ENCODE peak calls at places on chromosomes 12 and 14, in five cellular contexts. One of them, this sample, is unnamed.

GRCh38 chr12:115506822-115507629 is 770.5 kb downstream of the MED13L start:
- DNase-seq in GM12891: no peak
- DNase-seq in K562: no peak
- DNase-seq in HepG2: peak; percentile 79
- DNase-seq in GM12878: no peak
- DNase-seq in this sample: no peak

GRCh38 chr12:78209851-78210493 is 379.3 kb downstream of the NAV3 start:
- DNase-seq in GM12891: no peak
- DNase-seq in HepG2: no peak
- DNase-seq in K562: no peak
- DNase-seq in GM12878: no peak
- DNase-seq in this sample: no peak

GRCh38 chr14:22314183-22314820 is 274.7 kb downstream of the DAD1 start:
- DNase-seq in GM12891: peak; percentile 28
- DNase-seq in GM12878: peak; percentile 48
- DNase-seq in HepG2: peak; percentile 82
- DNase-seq in K562: peak; percentile 67
- DNase-seq in this sample: peak; percentile 17

GRCh38 chr14:79570648-79571047 is 640.7 kb downstream of the DIO2 start:
- DNase-seq in HepG2: no peak
- DNase-seq in K562: no peak
- DNase-seq in GM12878: no peak
- DNase-seq in GM12891: no peak
- DNase-seq in this sample: no peak

GRCh38 chr14:70096866-70097265 is 91.9 kb downstream of the SLC8A3 start:
- DNase-seq in GM12878: no peak
- DNase-seq in GM12891: no peak
- DNase-seq in K562: peak; percentile 2
- DNase-seq in HepG2: peak; percentile 9
- DNase-seq in this sample: no peak

GRCh38 chr14:97994020-97994531 is 1196.9 kb downstream of the VRK1 start:
- DNase-seq in GM12891: no peak
- DNase-seq in GM12878: no peak
- DNase-seq in HepG2: no peak
- DNase-seq in K562: no peak
- DNase-seq in this sample: no peak

GRCh38 chr14:39232554-39233415 is 930 bp upstream of the MIA2 start:
- DNase-seq in GM12891: no peak
- DNase-seq in GM12878: no peak
- DNase-seq in K562: no peak
- DNase-seq in HepG2: peak; percentile 90
- DNase-seq in this sample: no peak

GRCh38 chr12:66964629-66965028 is 285.8 kb upstream of the GRIP1 start:
- DNase-seq in GM12891: no peak
- DNase-seq in K562: no peak
- DNase-seq in HepG2: no peak
- DNase-seq in GM12878: no peak
- DNase-seq in this sample: no peak

GRCh38 chr12:124517260-124518050 is 50.0 kb downstream of the NCOR2 start:
- DNase-seq in GM12878: no peak
- DNase-seq in GM12891: no peak
- DNase-seq in K562: no peak
- DNase-seq in HepG2: no peak
- DNase-seq in this sample: no peak

GRCh38 chr12:132430838-132431826 is 58.8 kb upstream of the FBRSL1 start:
- DNase-seq in HepG2: no peak
- DNase-seq in K562: no peak
- DNase-seq in GM12878: no peak
- DNase-seq in GM12891: no peak
- DNase-seq in this sample: no peak

GRCh38 chr14:58947156-58947555 is 241.3 kb upstream of the DAAM1 start:
- DNase-seq in HepG2: no peak
- DNase-seq in GM12891: no peak
- DNase-seq in GM12878: no peak
- DNase-seq in K562: no peak
- DNase-seq in this sample: no peak

GRCh38 chr14:41302776-41303175 is 303.9 kb upstream of the LRFN5 start:
- DNase-seq in GM12878: no peak
- DNase-seq in GM12891: no peak
- DNase-seq in HepG2: no peak
- DNase-seq in K562: no peak
- DNase-seq in this sample: no peak

GRCh38 chr12:48389409-48389808 is 38.7 kb upstream of the ZNF641 start:
- DNase-seq in GM12891: no peak
- DNase-seq in GM12878: no peak
- DNase-seq in K562: no peak
- DNase-seq in HepG2: no peak
- DNase-seq in this sample: no peak

GRCh38 chr14:74257078-74257987 is 18.1 kb downstream of the VSX2 start:
- DNase-seq in HepG2: no peak
- DNase-seq in GM12891: peak; percentile 88
- DNase-seq in GM12878: no peak
- DNase-seq in K562: peak; percentile 45
- DNase-seq in this sample: peak; percentile 82

GRCh38 chr12:95214466-95214865 is 2.8 kb downstream of the FGD6 start:
- DNase-seq in HepG2: no peak
- DNase-seq in K562: no peak
- DNase-seq in GM12878: no peak
- DNase-seq in GM12891: no peak
- DNase-seq in this sample: no peak

GRCh38 chr12:4421590-4422031 is 24.0 kb downstream of the FGF6 start:
- DNase-seq in GM12878: no peak
- DNase-seq in HepG2: peak; percentile 35
- DNase-seq in GM12891: peak; percentile 64
- DNase-seq in K562: peak; percentile 50
- DNase-seq in this sample: peak; percentile 47

GRCh38 chr14:99271951-99272668 is at the start of gene BCL11B:
- DNase-seq in K562: peak; percentile 56
- DNase-seq in GM12891: peak; percentile 59
- DNase-seq in GM12878: peak; percentile 24
- DNase-seq in HepG2: peak; percentile 84
- DNase-seq in this sample: no peak

GRCh38 chr12:60059180-60059579 is 463.4 kb downstream of the SLC16A7 start:
- DNase-seq in GM12891: no peak
- DNase-seq in HepG2: no peak
- DNase-seq in GM12878: no peak
- DNase-seq in K562: no peak
- DNase-seq in this sample: no peak

GRCh38 chr12:98595152-98595988 is 1.9 kb downstream of the SLC25A3 start:
- DNase-seq in K562: no peak
- DNase-seq in HepG2: peak; percentile 29
- DNase-seq in GM12891: no peak
- DNase-seq in GM12878: no peak
- DNase-seq in this sample: no peak

GRCh38 chr14:63282997-63283396 is 35.7 kb downstream of the GPHB5 start:
- DNase-seq in K562: no peak
- DNase-seq in GM12878: no peak
- DNase-seq in HepG2: no peak
- DNase-seq in GM12891: no peak
- DNase-seq in this sample: no peak

GRCh38 chr12:89946518-89946917 is 237.9 kb upstream of the ATP2B1 start:
- DNase-seq in HepG2: no peak
- DNase-seq in GM12878: no peak
- DNase-seq in K562: no peak
- DNase-seq in GM12891: no peak
- DNase-seq in this sample: no peak

GRCh38 chr12:12645485-12645884 is 33.8 kb downstream of the CREBL2 start:
- DNase-seq in HepG2: peak; percentile 64
- DNase-seq in GM12878: no peak
- DNase-seq in GM12891: no peak
- DNase-seq in K562: peak; percentile 35
- DNase-seq in this sample: no peak

GRCh38 chr12:87678453-87678852 is 350.7 kb downstream of the C12orf50 start:
- DNase-seq in GM12878: no peak
- DNase-seq in HepG2: no peak
- DNase-seq in K562: no peak
- DNase-seq in GM12891: no peak
- DNase-seq in this sample: no peak

GRCh38 chr14:64762044-64763034 is 58.1 kb downstream of the PLEKHG3 start:
- DNase-seq in HepG2: peak; percentile 35
- DNase-seq in GM12891: no peak
- DNase-seq in GM12878: no peak
- DNase-seq in K562: peak; percentile 83
- DNase-seq in this sample: no peak

DNA sequence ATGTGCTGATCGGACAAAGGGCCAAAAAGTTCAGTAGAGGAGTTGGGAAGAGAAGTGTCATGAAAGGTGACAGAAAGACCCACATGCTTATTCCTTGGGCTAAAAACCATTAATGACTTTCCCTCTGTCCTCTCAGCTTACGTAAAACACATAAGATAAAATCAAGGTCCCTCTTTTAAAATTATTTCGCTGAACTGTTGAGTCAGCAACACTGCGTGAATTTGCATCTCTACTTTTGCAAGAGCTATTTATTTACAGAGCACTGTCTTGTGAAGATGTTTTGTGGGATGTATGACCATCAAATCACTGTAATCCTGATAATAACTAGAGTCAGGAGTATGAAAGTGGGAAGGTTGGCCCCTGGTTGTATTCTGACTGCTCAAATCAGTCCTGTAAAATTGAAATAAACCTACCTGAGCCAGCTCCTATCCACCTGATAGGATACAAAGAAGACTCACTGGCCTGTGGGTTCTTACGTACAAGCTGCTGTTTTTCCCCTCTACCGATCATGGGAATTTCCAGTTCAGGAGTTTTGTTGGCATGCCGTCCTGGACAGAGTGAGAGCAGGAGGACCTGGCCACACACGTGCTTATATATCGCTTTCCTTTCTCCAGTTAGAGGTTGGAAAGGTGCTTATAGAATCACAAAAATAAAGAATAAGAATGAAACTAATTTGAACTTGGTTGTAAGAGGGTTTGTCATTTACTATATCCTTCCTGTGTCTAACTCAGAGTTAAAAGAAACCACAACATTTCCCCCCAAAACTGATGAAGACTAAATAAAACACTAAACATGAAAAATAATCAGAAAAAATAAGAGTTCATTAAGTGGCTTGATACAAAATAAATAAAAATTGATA is 42.9 kb downstream of the IFNG-AS1 start:
- DNase-seq in GM12878: no peak
- DNase-seq in K562: no peak
- DNase-seq in GM12891: no peak
- DNase-seq in HepG2: no peak
- DNase-seq in this sample: no peak
- TF ChIP-seq TAF1 in GM12878: no peak
- TF ChIP-seq TAF1 in K562: no peak
- TF ChIP-seq TAF1 in GM12891: no peak
- TF ChIP-seq TAF1 in HepG2: no peak
- TF ChIP-seq TAF1 in this sample: no peak

GRCh38 chr14:105091335-105092123 is 26.3 kb upstream of the GPR132 start:
- DNase-seq in K562: no peak
- DNase-seq in HepG2: peak; percentile 71
- DNase-seq in GM12878: no peak
- DNase-seq in GM12891: no peak
- DNase-seq in this sample: no peak
- TF ChIP-seq POLR2A in K562: no peak
- TF ChIP-seq POLR2A in HepG2: no peak
- TF ChIP-seq POLR2A in GM12878: no peak
- TF ChIP-seq POLR2A in GM12891: no peak
- TF ChIP-seq POLR2A in this sample: no peak

DNA sequence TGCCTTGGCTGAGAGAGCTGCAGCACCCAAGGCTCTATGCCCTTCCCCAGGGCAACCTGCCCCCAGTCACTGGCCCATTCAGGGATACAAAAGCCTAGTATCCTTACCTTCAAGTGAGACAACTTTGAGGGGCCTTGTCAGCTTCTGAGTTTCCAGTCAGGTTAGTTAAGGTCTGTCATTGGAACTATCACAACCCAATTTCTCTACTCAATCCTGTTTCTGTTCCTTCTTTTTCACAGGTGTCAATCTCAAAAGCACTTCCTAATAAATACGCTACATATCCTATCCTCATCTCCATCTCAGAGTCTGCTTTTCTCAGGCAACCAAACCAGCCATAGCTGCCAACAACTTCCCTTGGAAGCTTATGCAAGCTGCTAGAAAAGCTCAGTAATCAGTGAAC is 4.9 kb upstream of the PTGDR start:
- DNase-seq in K562: no peak
- DNase-seq in GM12891: no peak
- DNase-seq in HepG2: no peak
- DNase-seq in GM12878: no peak
- DNase-seq in this sample: no peak
- TF ChIP-seq TAF1 in K562: no peak
- TF ChIP-seq TAF1 in GM12891: no peak
- TF ChIP-seq TAF1 in HepG2: no peak
- TF ChIP-seq TAF1 in GM12878: no peak
- TF ChIP-seq TAF1 in this sample: no peak

GRCh38 chr14:20680843-20681347 is 3.5 kb upstream of the RNASE4 start:
- DNase-seq in HepG2: no peak
- DNase-seq in GM12878: no peak
- DNase-seq in K562: no peak
- DNase-seq in GM12891: peak; percentile 51
- DNase-seq in this sample: peak; percentile 40

GRCh38 chr14:20682127-20682434 is 2.3 kb upstream of the RNASE4 start:
- DNase-seq in GM12878: no peak
- DNase-seq in HepG2: no peak
- DNase-seq in K562: no peak
- DNase-seq in GM12891: no peak
- DNase-seq in this sample: no peak

GRCh38 chr14:20680363-20680762 is 4.0 kb upstream of the RNASE4 start:
- DNase-seq in GM12891: no peak
- DNase-seq in K562: no peak
- DNase-seq in HepG2: no peak
- DNase-seq in GM12878: no peak
- DNase-seq in this sample: no peak

GRCh38 chr14:20682435-20683124 is 1.8 kb upstream of the RNASE4 start:
- DNase-seq in GM12878: no peak
- DNase-seq in GM12891: peak; percentile 47
- DNase-seq in HepG2: peak; percentile 94
- DNase-seq in K562: peak; percentile 83
- DNase-seq in this sample: peak; percentile 58

GRCh38 chr14:20681348-20682126 is 2.8 kb upstream of the RNASE4 start:
- DNase-seq in HepG2: peak; percentile 94
- DNase-seq in K562: peak; percentile 84
- DNase-seq in GM12891: no peak
- DNase-seq in GM12878: peak; percentile 89
- DNase-seq in this sample: no peak
- TF ChIP-seq POLR2A in HepG2: peak; percentile 12
- TF ChIP-seq POLR2A in K562: no peak
- TF ChIP-seq POLR2A in GM12891: no peak
- TF ChIP-seq POLR2A in GM12878: no peak
- TF ChIP-seq POLR2A in this sample: no peak

GRCh38 chr14:93266127-93266526 is 59.1 kb downstream of the UBR7 start:
- DNase-seq in K562: peak; percentile 72
- DNase-seq in GM12891: no peak
- DNase-seq in GM12878: no peak
- DNase-seq in HepG2: no peak
- DNase-seq in this sample: no peak

GRCh38 chr14:93271111-93271510 is 61.7 kb downstream of the BTBD7 start:
- DNase-seq in K562: no peak
- DNase-seq in GM12878: no peak
- DNase-seq in HepG2: no peak
- DNase-seq in GM12891: no peak
- DNase-seq in this sample: no peak

GRCh38 chr14:93268406-93268805 is 61.4 kb downstream of the UBR7 start:
- DNase-seq in GM12891: no peak
- DNase-seq in GM12878: no peak
- DNase-seq in K562: no peak
- DNase-seq in HepG2: no peak
- DNase-seq in this sample: no peak

GRCh38 chr14:93267149-93267711 is 60.2 kb downstream of the UBR7 start:
- DNase-seq in GM12891: no peak
- DNase-seq in HepG2: no peak
- DNase-seq in K562: no peak
- DNase-seq in GM12878: no peak
- DNase-seq in this sample: no peak

GRCh38 chr14:93269341-93270068 is 62.4 kb downstream of the UBR7 start:
- DNase-seq in GM12878: no peak
- DNase-seq in K562: peak; percentile 57
- DNase-seq in HepG2: peak; percentile 24
- DNase-seq in GM12891: no peak
- DNase-seq in this sample: no peak
- TF ChIP-seq TAF1 in GM12878: no peak
- TF ChIP-seq TAF1 in K562: no peak
- TF ChIP-seq TAF1 in HepG2: no peak
- TF ChIP-seq TAF1 in GM12891: no peak
- TF ChIP-seq TAF1 in this sample: no peak